ENCODE peak calls at places on chromosomes 4 and X, in five cellular contexts. J, L, M, A and T are unnamed samples.

GRCh38 chr4:105140684-105141490 is 5.8 kb upstream of the TET2 start:
- DNase-seq in J (peak; percentile 37), L (peak; percentile 43), M (peak; percentile 18), A (peak; percentile 51), T (no peak)

GRCh38 chr4:68021185-68021584 is 57.9 kb upstream of the TMPRSS11A start:
- DNase-seq in J (no peak), L (no peak), M (no peak), A (peak; percentile 2), T (peak; percentile 68)

GRCh38 chrX:23667239-23668177 is at the start of gene PRDX4:
- DNase-seq in J (peak; percentile 87), L (peak; percentile 91), M (peak; percentile 90), A (peak; percentile 90), T (peak; percentile 26)

GRCh38 chr4:84565951-84566350 is 17.0 kb upstream of the CDS1 start:
- DNase-seq in J (no peak), L (no peak), M (no peak), A (no peak), T (no peak)

GRCh38 chr4:85812776-85813175 is 337.8 kb downstream of the ARHGAP24 start:
- DNase-seq in J (no peak), L (no peak), M (no peak), A (peak; percentile 32), T (peak; percentile 86)

GRCh38 chrX:27597506-27597905 is 7.4 kb downstream of the DCAF8L2 start:
- DNase-seq in J (no peak), L (no peak), M (no peak), A (peak; percentile 34), T (no peak)

GRCh38 chr4:81786063-81786763 is 314.5 kb upstream of the RASGEF1B start:
- DNase-seq in J (peak; percentile 58), L (no peak), M (peak; percentile 19), A (peak; percentile 4), T (no peak)

GRCh38 chr4:47239649-47240048 is 208.3 kb downstream of the GABRB1 start:
- DNase-seq in J (no peak), L (no peak), M (no peak), A (no peak), T (no peak)

GRCh38 chrX:119455264-119455663 is 13.0 kb upstream of the SLC25A5 start:
- DNase-seq in J (peak; percentile 29), L (no peak), M (no peak), A (peak; percentile 60), T (no peak)

GRCh38 chr4:4985844-4986243 is 33.4 kb downstream of the CYTL1 start:
- DNase-seq in J (peak; percentile 23), L (peak; percentile 42), M (no peak), A (no peak), T (no peak)

GRCh38 chrX:7654316-7654715 is 188.7 kb upstream of the VCX start:
- DNase-seq in J (no peak), L (no peak), M (no peak), A (no peak), T (no peak)
- H3K4me3 ChIP-seq in J (no peak overlapping the region), L (no peak overlapping the region), M (no peak overlapping the region), A (no peak overlapping the region), T (no peak overlapping the region)

DNA sequence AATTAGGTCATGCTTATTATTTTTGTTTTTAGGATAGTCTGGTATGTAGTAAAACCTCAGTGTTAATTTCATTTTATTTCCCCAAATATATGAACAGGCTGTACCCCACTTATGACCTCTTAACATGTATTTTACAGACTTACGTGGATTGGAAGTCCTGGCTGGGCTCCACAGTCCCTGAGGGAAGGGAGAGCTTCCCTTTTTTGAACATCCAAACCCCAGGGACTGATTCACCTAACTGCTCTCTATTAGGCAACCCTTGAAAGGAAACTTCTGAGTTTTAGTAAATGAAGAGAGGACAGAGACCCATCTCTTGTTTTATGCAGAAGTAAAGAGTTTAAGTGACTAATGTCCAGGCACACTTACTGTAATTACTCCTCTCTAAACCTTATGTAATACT is 233.1 kb upstream of the SPRY1 start:
- DNase-seq in J (no peak), L (no peak), M (no peak), A (peak; percentile 60), T (no peak)
- H3K4me3 ChIP-seq in J (no peak overlapping the region), L (no peak overlapping the region), M (no peak overlapping the region), A (no peak overlapping the region), T (no peak overlapping the region)

GRCh38 chr4:76354517-76355473 is 48.3 kb downstream of the STBD1 start:
- DNase-seq in J (no peak), L (no peak), M (peak; percentile 11), A (peak; percentile 26), T (no peak)
- H3K4me3 ChIP-seq in J (no peak overlapping the region), L (no peak overlapping the region), M (no peak overlapping the region), A (no peak overlapping the region), T (no peak overlapping the region)

DNA sequence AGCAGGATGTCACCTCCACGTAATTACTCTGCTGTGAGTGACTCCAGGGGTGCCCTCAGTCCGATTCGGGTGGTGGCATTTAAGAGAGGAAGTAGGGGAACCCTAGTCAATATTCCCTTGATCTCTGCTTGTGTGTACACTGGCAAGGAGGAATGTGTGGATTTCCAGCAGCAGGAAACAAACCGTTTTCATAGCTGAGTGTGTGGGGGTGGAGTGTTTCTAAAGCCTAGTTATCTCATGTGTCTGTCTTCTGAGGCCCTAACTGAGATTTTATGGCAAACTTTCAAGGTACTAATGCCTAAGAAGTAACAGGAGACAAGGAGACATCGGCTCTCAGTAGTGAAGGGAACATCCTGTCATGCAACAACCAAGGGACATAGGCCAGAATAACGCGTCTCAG is 6.6 kb upstream of the CLDN24 start:
- DNase-seq in J (peak; percentile 28), L (no peak), M (no peak), A (peak; percentile 25), T (no peak)
- H3K4me3 ChIP-seq in J (no peak overlapping the region), L (no peak overlapping the region), M (no peak overlapping the region), A (no peak overlapping the region), T (no peak overlapping the region)

GRCh38 chr4:15469402-15470148 is at the start of gene CC2D2A:
- DNase-seq in J (peak; percentile 82), L (peak; percentile 50), M (peak; percentile 13), A (peak; percentile 73), T (peak; percentile 39)
- H3K4me3 ChIP-seq in J (peak within 1 kb of the TSS; percentile 83), L (peak within 1 kb of the TSS; percentile 50), M (peak within 1 kb of the TSS; percentile 35), A (peak within 1 kb of the TSS; percentile 57), T (peak within 1 kb of the TSS; percentile 58)

DNA sequence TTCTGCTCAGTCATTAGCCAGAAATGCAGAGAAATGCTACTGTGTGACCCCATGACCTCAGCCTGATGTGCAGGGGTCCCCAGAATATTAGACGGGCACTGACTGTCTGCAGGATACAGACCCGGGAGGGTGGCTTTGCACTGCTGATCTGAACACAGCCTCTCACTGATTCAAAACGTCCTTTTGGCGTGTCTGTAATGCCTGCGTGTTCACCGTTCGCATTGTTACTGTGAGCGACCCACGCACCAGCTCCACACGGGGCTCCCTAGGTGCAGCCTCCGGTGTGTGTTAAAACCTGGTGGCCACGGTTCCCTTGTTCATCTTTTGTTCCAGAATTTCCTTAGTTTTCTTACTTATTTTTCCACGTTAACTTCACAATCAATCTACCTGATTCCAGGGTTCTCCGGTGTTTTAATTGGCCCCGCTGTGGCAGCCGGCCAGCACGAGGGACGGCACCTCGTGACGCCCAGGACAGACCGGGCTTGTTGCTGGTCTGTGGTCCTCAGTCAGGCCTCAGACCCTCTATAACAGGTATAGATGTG is 32.0 kb upstream of the SPON2 start:
- DNase-seq in J (no peak), L (no peak), M (peak; percentile 31), A (no peak), T (no peak)
- H3K4me3 ChIP-seq in J (no peak overlapping the region), L (no peak overlapping the region), M (peak overlapping the region; percentile 13), A (no peak overlapping the region), T (no peak overlapping the region)